ENCODE peak calls at places on chromosomes 11 and 22, in seven cellular contexts. E, Q, K, U, H, O and P are unnamed samples.
A peak's percentile ranks its signal among the peaks of the same experiment; 100 is the strongest.

GRCh38 chr22:27329966-27330645 is 471.4 kb downstream of the MN1 start:
- DNase-seq in E (no peak), Q (no peak), K (no peak), U (peak; percentile 7), H (no peak), O (no peak), P (no peak)

GRCh38 chr11:75563978-75564552 is 2.0 kb downstream of the SERPINH1 start:
- DNase-seq in E (peak; percentile 39), Q (no peak), K (peak; percentile 80), U (peak; percentile 92), H (peak; percentile 89), O (peak; percentile 82), P (no peak)

GRCh38 chr11:76686261-76687079 is 15.9 kb upstream of the LRRC32 start:
- DNase-seq in E (no peak), Q (no peak), K (no peak), U (no peak), H (no peak), O (no peak), P (no peak)

GRCh38 chr11:116461789-116462188 is 311.0 kb downstream of the BUD13 start:
- DNase-seq in E (no peak), Q (no peak), K (no peak), U (no peak), H (no peak), O (no peak), P (no peak)

GRCh38 chr11:44622721-44623258 is 57.3 kb downstream of the CD82 start:
- DNase-seq in E (peak; percentile 2), Q (no peak), K (no peak), U (peak; percentile 35), H (no peak), O (no peak), P (no peak)

GRCh38 chr11:57434640-57435546 is 8.0 kb upstream of the SLC43A3 start:
- DNase-seq in E (peak; percentile 64), Q (peak; percentile 89), K (no peak), U (no peak), H (peak; percentile 80), O (no peak), P (no peak)

GRCh38 chr22:37515902-37516301 is 3.3 kb downstream of the CARD10 start:
- DNase-seq in E (no peak), Q (no peak), K (no peak), U (no peak), H (no peak), O (no peak), P (no peak)

GRCh38 chr11:19094859-19095258 is 22.1 kb upstream of the ZDHHC13 start:
- DNase-seq in E (no peak), Q (no peak), K (no peak), U (no peak), H (no peak), O (no peak), P (no peak)

GRCh38 chr11:31233425-31233824 is 136.1 kb downstream of the DCDC1 start:
- DNase-seq in E (no peak), Q (no peak), K (no peak), U (no peak), H (no peak), O (no peak), P (no peak)

GRCh38 chr11:99069831-99070444 is 49.2 kb downstream of the CNTN5 start:
- DNase-seq in E (no peak), Q (no peak), K (no peak), U (no peak), H (peak; percentile 37), O (no peak), P (peak; percentile 5)

GRCh38 chr11:64772318-64773018 is 5.9 kb downstream of the SF1 start:
- DNase-seq in E (no peak), Q (no peak), K (no peak), U (no peak), H (no peak), O (no peak), P (peak; percentile 30)
- TF ChIP-seq CTCF in E (no peak), Q (no peak), K (no peak), U (no peak), H (no peak), O (no peak), P (no peak)

GRCh38 chr11:46345131-46345597 is 2.1 kb upstream of the DGKZ start:
- DNase-seq in E (no peak), Q (peak; percentile 86), K (peak; percentile 73), U (no peak), H (no peak), O (peak; percentile 55), P (no peak)
- H3K4me3 ChIP-seq in E (peak overlapping the region; percentile 16), Q (peak overlapping the region; percentile 82), K (peak overlapping the region; percentile 59), U (peak overlapping the region; percentile 83), H (no peak overlapping the region), O (peak overlapping the region; percentile 9), P (peak overlapping the region; percentile 70)

GRCh38 chr11:84722583-84723108 is 904.5 kb downstream of the DLG2 start:
- DNase-seq in E (no peak), Q (no peak), K (no peak), U (no peak), H (no peak), O (no peak), P (no peak)
- TF ChIP-seq CTCF in E (no peak), Q (no peak), K (peak; percentile 14), U (no peak), H (no peak), O (no peak), P (no peak)

DNA sequence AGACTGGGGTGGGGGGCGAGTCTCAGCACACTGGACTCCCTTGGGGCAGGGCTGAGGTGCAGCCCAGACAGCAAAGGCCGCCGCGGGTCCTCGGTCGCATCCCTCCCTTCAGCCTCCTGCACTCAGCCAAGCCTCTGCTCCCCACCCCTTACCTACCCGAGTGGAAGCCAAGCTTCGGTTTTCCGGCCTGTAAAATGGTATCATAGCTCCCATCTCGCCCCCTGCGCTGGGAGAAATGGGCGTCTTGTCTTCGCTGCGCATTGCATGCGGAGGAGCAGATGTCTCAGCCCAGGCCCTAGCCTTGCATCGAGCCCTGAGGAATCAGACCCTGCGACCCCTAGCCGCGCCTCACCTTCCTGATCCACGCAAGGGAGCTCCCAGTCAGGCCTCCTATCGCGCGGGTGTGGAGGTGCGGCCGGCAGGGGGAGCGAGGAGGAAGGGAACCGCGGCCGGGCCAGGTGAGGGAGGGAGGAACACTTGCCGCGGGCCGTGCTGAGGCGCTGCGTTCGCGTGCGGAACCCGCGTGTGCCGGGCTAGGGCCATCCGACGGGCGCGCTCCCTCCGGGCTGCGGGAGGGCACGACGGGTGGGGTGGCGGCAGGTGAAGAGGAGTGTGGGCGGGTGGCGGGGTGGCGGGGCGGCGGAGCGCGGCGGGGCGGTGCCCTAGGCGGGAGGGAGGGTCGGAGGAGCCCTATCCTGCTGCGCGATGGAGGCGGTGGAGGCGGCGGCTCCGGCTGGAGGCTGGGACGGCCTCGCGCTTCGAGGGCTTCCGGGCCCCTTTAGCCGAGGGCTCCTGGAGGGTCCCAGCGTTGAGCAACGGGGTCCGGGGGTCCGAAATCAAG is 4.1 kb upstream of the TBX1 start:
- DNase-seq in E (peak; percentile 24), Q (no peak), K (no peak), U (no peak), H (no peak), O (no peak), P (no peak)
- H3K4me3 ChIP-seq in E (no peak overlapping the region), Q (peak overlapping the region; percentile 2), K (peak overlapping the region; percentile 30), U (peak overlapping the region; percentile 62), H (no peak overlapping the region), O (no peak overlapping the region), P (no peak overlapping the region)

DNA sequence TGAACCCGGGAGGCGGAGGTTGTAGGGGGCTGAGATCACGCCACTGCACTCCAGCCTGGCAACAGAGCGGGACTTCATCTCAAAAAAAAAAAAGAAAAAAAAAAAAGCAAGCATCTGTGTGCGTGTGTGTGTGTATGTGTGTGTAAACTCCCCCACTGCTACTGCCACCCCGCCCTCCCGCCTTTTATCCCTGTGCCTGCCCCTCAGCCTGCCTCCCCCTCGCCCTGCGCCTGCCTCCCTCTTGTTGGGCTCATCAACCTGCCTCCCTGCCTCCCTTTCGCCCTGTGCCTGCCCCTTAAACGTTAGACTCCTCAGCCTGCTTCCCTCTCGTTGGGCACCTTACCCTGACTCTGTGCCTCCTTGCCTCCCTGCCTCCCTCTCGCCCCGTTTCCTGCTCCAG is 18.0 kb downstream of the TMEM258 start:
- DNase-seq in E (no peak), Q (no peak), K (no peak), U (no peak), H (no peak), O (peak; percentile 78), P (no peak)
- TF ChIP-seq CTCF in E (no peak), Q (no peak), K (no peak), U (no peak), H (no peak), O (no peak), P (no peak)

GRCh38 chr22:19397729-19398094 is 33.8 kb downstream of the HIRA start:
- DNase-seq in E (no peak), Q (no peak), K (no peak), U (no peak), H (no peak), O (no peak), P (no peak)
- H3K4me3 ChIP-seq in E (no peak overlapping the region), Q (no peak overlapping the region), K (no peak overlapping the region), U (no peak overlapping the region), H (no peak overlapping the region), O (no peak overlapping the region), P (no peak overlapping the region)

DNA sequence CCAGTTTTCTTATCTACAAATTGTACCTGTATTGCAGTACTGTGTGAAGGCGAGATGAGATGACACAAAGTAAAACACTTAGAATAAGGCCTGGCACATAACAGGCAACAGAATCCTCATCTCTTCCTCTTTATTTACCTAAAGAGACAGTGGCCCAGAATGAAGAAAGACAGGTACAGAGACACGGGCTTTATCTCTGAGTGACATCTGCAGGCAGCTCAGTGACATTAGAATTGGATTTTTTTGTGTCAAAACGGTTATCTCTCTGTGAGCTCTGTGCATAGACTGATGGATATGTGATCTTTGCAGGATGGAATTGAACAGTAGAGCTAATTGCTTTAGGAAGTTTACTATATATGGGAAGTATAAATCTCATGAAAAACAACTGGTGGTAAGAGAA is 36.2 kb upstream of the TRPC6 start:
- DNase-seq in E (no peak), Q (no peak), K (no peak), U (no peak), H (no peak), O (no peak), P (no peak)
- TF ChIP-seq CTCF in E (no peak), Q (no peak), K (no peak), U (no peak), H (no peak), O (no peak), P (peak; percentile 1)

DNA sequence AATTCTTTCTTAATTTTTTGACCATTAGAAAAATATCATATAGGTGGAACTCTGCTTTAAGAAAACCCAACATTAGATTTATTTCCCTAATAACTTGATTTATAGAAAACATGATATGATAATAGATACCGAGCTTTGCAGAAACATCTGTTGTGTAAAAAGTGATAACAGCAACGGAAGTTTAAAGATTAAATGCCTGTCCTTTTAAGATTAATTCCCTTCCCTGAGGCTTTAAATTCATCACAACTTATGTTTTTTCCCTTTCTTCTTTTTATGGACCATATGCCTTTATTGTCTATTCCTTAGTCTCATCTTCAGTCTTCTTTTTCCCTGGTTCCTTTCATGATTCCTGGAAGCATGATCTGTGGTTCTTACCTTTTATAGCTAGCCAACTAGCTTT is 1.9 kb downstream of the USP47 start:
- DNase-seq in E (no peak), Q (no peak), K (no peak), U (no peak), H (no peak), O (no peak), P (no peak)
- H3K4me3 ChIP-seq in E (peak overlapping the region; percentile 77), Q (peak overlapping the region; percentile 74), K (peak overlapping the region; percentile 89), U (peak overlapping the region; percentile 97), H (peak overlapping the region; percentile 76), O (no peak overlapping the region), P (peak overlapping the region; percentile 71)

DNA sequence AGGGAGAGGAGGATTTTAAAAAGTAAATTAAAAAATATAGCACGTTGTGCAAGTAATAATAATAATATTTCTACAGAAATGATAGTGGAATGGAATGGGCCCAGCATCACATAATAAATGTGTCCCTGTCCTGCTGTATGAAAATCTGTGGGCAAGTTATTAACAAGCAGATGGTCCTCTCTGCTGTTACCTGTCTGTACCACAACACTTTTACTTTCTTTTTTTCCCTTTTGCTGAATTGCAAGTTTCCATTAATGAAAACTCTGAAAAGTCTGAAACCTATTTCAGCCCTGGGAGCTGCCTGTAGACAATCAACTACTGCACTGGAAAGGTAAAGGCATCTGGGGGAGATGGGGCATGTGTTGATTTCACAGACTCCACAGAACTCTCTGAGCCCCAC is 937.1 kb downstream of the OPCML start:
- DNase-seq in E (no peak), Q (no peak), K (no peak), U (no peak), H (no peak), O (no peak), P (no peak)
- TF ChIP-seq CTCF in E (no peak), Q (no peak), K (no peak), U (no peak), H (no peak), O (no peak), P (no peak)